ENCODE peak calls at places on chromosomes 16 and 17, in five cellular contexts. D is K562, G is H1, A is HepG2, Q is GM12878. O is an unnamed sample.

GRCh38 chr16:4680673-4681470 is 12.5 kb upstream of the NUDT16L1 start:
- DNase-seq in D (no peak), G (no peak), A (no peak), Q (no peak), O (no peak)

GRCh38 chr17:5545051-5545987 is 39.0 kb downstream of the NLRP1 start:
- DNase-seq in D (no peak), G (no peak), A (no peak), Q (no peak), O (no peak)

GRCh38 chr17:30530346-30531025 is 53.3 kb downstream of the GOSR1 start:
- DNase-seq in D (no peak), G (no peak), A (no peak), Q (no peak), O (no peak)

GRCh38 chr16:82995927-82996441 is 369.2 kb downstream of the CDH13 start:
- DNase-seq in D (no peak), G (no peak), A (no peak), Q (no peak), O (no peak)

GRCh38 chr16:62965831-62966230 is 929.6 kb upstream of the CDH8 start:
- DNase-seq in D (no peak), G (no peak), A (no peak), Q (no peak), O (no peak)

GRCh38 chr17:51797150-51797549 is 361.4 kb downstream of the CA10 start:
- DNase-seq in D (no peak), G (no peak), A (no peak), Q (no peak), O (no peak)

GRCh38 chr16:29877266-29877961 is 14.4 kb upstream of the CDIPT start:
- DNase-seq in D (peak; percentile 97), G (peak; percentile 99), A (no peak), Q (peak; percentile 40), O (peak; percentile 100)

GRCh38 chr17:50211249-50212120 is 10.1 kb upstream of the COL1A1 start:
- DNase-seq in D (no peak), G (peak; percentile 44), A (no peak), Q (no peak), O (no peak)

GRCh38 chr17:77373298-77374169 is 232.8 kb downstream of the SEC14L1 start:
- DNase-seq in D (no peak), G (peak; percentile 70), A (no peak), Q (no peak), O (peak; percentile 51)

GRCh38 chr17:7992924-7993323 is 9.5 kb upstream of the GUCY2D start:
- DNase-seq in D (no peak), G (no peak), A (no peak), Q (no peak), O (no peak)

GRCh38 chr17:77916771-77917481 is 41.6 kb upstream of the TNRC6C start:
- DNase-seq in D (no peak), G (no peak), A (no peak), Q (peak; percentile 54), O (no peak)

GRCh38 chr16:57700801-57701551 is 6.4 kb downstream of the DRC7 start:
- DNase-seq in D (no peak), G (no peak), A (peak; percentile 81), Q (no peak), O (no peak)

GRCh38 chr17:30021708-30022317 is 80.4 kb downstream of the EFCAB5 start:
- DNase-seq in D (peak; percentile 39), G (no peak), A (peak; percentile 34), Q (no peak), O (no peak)

GRCh38 chr16:4694664-4695451 is 1.5 kb downstream of the NUDT16L1 start:
- DNase-seq in D (no peak), G (no peak), A (no peak), Q (no peak), O (no peak)

GRCh38 chr16:15847621-15848175 is 9.1 kb downstream of the MYH11 start:
- DNase-seq in D (no peak), G (no peak), A (no peak), Q (no peak), O (no peak)

GRCh38 chr17:82126479-82127314 is 28.7 kb upstream of the FASN start:
- DNase-seq in D (no peak), G (no peak), A (no peak), Q (no peak), O (no peak)

GRCh38 chr17:1322469-1322868 is 43.0 kb downstream of the TRARG1 start:
- DNase-seq in D (no peak), G (no peak), A (no peak), Q (no peak), O (no peak)

GRCh38 chr17:12709063-12709462 is 43.4 kb downstream of the MYOCD start:
- DNase-seq in D (no peak), G (no peak), A (no peak), Q (no peak), O (no peak)

GRCh38 chr16:57531635-57532220 is 4.6 kb downstream of the CCDC102A start:
- DNase-seq in D (no peak), G (peak; percentile 29), A (no peak), Q (no peak), O (peak; percentile 7)

GRCh38 chr17:37546242-37546641 is 56.6 kb downstream of the DUSP14 start:
- DNase-seq in D (no peak), G (no peak), A (no peak), Q (no peak), O (no peak)

GRCh38 chr17:39153541-39154111 is 2.2 kb upstream of the PLXDC1 start:
- DNase-seq in D (peak; percentile 70), G (peak; percentile 98), A (peak; percentile 90), Q (peak; percentile 71), O (peak; percentile 92)

GRCh38 chr16:65600046-65600445 is 478.2 kb upstream of the CDH11 start:
- DNase-seq in D (no peak), G (no peak), A (no peak), Q (no peak), O (no peak)

GRCh38 chr16:27879601-27880247 is 183.8 kb downstream of the GSG1L start:
- DNase-seq in D (no peak), G (no peak), A (no peak), Q (no peak), O (no peak)

GRCh38 chr16:23959801-23960072 is 124.0 kb downstream of the PRKCB start:
- DNase-seq in D (no peak), G (no peak), A (no peak), Q (no peak), O (no peak)

GRCh38 chr17:9239821-9240658 is 218.7 kb downstream of the NTN1 start:
- DNase-seq in D (peak; percentile 95), G (peak; percentile 71), A (no peak), Q (no peak), O (peak; percentile 61)

GRCh38 chr17:72090108-72090507 is 30.7 kb upstream of the SOX9 start:
- DNase-seq in D (no peak), G (no peak), A (peak; percentile 38), Q (no peak), O (no peak)

GRCh38 chr17:49914096-49914490 is 54.9 kb upstream of the DLX4 start:
- DNase-seq in D (no peak), G (no peak), A (no peak), Q (no peak), O (no peak)

GRCh38 chr16:54964239-54964638 is 33.6 kb downstream of the IRX5 start:
- DNase-seq in D (no peak), G (no peak), A (no peak), Q (no peak), O (no peak)

GRCh38 chr17:32551186-32551955 is 64.6 kb downstream of the CDK5R1 start:
- DNase-seq in D (no peak), G (no peak), A (no peak), Q (peak; percentile 71), O (no peak)

GRCh38 chr17:75144816-75145511 is 9.3 kb downstream of the JPT1 start:
- DNase-seq in D (no peak), G (no peak), A (no peak), Q (no peak), O (no peak)

DNA sequence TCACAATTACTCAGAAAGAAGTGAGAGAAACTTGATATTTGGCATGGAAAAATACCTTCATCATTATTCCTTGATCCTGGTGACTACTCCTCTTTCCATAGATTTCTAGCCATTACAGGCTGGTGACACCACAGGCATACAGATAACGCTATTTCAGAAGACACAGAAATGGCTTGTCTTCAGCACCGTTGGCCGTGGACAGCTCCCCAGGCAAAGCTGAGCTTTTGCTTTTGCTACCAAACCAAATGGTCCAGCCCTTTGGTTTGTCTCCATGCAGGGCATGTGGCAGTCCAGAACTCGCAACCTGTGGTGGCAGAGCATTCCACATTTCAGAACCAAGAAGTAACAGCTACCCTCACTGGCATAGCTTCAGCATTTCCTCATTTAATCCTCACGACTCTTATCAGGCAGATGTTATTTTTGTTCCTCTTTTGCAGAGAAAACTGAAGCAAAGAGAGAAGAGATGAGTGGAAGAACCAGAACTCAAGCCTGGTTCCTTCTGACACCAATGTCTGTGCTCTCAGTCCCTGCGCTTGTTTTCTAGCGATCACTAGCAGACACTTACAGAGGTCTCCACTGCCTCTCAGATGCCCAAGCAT is 55.5 kb downstream of the HS3ST4 start:
- DNase-seq in D (peak; percentile 22), G (peak; percentile 79), A (no peak), Q (no peak), O (peak; percentile 70)
- TF ChIP-seq CREB1 in D (no peak), G (no peak), A (no peak), Q (no peak), O (no peak)

DNA sequence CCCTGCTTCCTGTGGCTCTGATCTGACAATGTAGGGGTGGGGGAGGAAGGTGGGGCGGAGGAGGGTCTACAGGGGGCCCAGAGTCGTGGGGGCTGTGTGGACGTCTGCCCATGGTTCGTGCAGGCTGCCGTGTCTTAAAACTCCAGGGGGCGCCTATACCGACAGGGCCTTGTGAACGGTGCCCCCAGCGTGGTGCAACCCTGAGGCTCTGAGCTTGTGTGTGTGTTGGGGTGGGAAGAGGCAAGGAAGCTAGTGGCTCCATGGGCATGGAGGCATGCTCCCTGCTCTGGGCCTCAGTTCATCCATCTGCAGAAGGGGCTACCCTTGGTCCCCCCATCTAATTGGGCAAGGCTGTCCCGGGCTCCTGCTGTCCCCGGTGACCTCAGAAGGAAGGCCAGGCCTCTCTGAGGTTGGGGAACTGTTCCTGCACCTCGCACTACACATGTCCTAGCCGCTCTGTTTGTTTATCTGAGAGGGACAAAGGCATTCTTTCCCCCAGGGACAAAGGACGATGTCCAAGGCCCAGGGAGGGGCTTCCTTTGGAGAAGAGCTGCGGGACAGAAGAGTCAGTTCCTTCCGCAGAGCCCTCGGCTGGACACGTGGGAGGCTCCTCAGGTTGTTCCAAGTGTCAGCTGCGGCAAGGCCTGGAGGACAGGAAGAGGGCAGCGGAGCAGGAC is 13.5 kb downstream of the CA4 start:
- DNase-seq in D (peak; percentile 31), G (peak; percentile 59), A (peak; percentile 52), Q (no peak), O (no peak)
- TF ChIP-seq MAX in D (peak; percentile 35), G (no peak), A (peak; percentile 70), Q (no peak), O (no peak)

GRCh38 chr17:58492238-58493121 is 4.3 kb upstream of the HSF5 start:
- DNase-seq in D (peak; percentile 87), G (peak; percentile 6), A (no peak), Q (no peak), O (no peak)
- TF ChIP-seq USF2 in D (no peak), G (no peak), A (no peak), Q (no peak), O (no peak)

DNA sequence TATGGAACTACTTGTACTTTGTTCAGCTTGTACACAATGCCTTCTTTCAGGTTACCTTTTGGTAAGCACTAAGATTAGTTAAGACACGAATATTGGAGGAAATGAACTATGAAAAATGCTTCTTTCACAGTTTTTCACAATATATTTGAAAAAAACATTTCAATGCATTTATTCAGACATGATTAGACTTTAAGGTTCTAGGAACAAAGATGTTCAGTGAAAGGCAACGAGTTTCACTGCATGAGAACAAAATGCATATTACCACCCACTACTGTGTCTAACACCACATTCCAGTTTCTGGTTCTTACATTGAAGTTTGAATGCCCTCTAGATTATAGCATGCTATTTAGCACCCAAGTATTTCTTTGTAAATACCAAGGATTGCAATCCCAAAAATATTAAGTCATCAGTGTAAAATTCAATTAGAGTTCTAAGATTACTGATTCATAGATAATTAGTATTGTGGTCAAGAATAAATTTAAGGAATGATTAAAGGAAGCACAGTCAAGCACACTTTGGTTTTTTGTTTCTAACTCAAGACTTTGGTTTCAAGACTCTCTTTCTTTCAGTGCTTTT is 261.7 kb downstream of the CEP112 start:
- DNase-seq in D (no peak), G (no peak), A (no peak), Q (no peak), O (no peak)
- TF ChIP-seq CREB1 in D (no peak), G (no peak), A (no peak), Q (no peak), O (no peak)

O was measured in WTC11.